ENCODE peak calls at places on chromosomes 16 and 17, in eight cellular contexts. F is gastrocnemius medialis; X is heart left ventricle; J is adrenal gland; W is stomach; V is lung; R is ascending aorta; D is CD8-positive, alpha-beta memory T cell. B is an unnamed sample. For H3K4me1, the result is how much of the 10 kb centered on the place peaks cover.

GRCh38 chr17:57927048-57927723 is 28.0 kb downstream of the CUEDC1 start:
- DNase-seq in F (no peak), X (peak), J (no peak), W (peak), V (no peak), R (no peak), D (no peak), B (peak)

GRCh38 chr17:36920032-36921000 is 17.0 kb upstream of the LHX1 start:
- DNase-seq in F (no peak), X (no peak), J (no peak), W (no peak), V (no peak), R (no peak), D (no peak), B (no peak)

GRCh38 chr16:30184430-30185140 is 1.2 kb downstream of the CORO1A start:
- DNase-seq in F (peak), X (peak), J (peak), W (peak), V (peak), R (no peak), D (peak), B (no peak)

GRCh38 chr17:6748617-6749016 is 7.2 kb upstream of the XAF1 start:
- DNase-seq in F (no peak), X (no peak), J (no peak), W (no peak), V (no peak), R (no peak), D (no peak), B (no peak)

GRCh38 chr17:59707971-59708425 is 544 bp downstream of the VMP1 start:
- DNase-seq in F (no peak), X (no peak), J (no peak), W (no peak), V (no peak), R (no peak), D (no peak), B (no peak)

GRCh38 chr17:44007346-44008204 is 3.2 kb downstream of the NAGS start:
- DNase-seq in F (no peak), X (peak), J (no peak), W (no peak), V (no peak), R (no peak), D (no peak), B (no peak)

GRCh38 chr16:10978846-10979446 is 34.6 kb downstream of the CLEC16A start:
- DNase-seq in F (no peak), X (no peak), J (no peak), W (no peak), V (no peak), R (no peak), D (no peak), B (no peak)

GRCh38 chr17:42553161-42553818 is 567 bp downstream of the HSD17B1 start:
- DNase-seq in F (no peak), X (no peak), J (no peak), W (no peak), V (no peak), R (no peak), D (no peak), B (no peak)

GRCh38 chr16:76222087-76222486 is 55.1 kb upstream of the CNTNAP4 start:
- DNase-seq in F (no peak), X (no peak), J (no peak), W (no peak), V (no peak), R (no peak), D (no peak), B (no peak)

GRCh38 chr17:82636626-82637598 is 11.3 kb downstream of the WDR45B start:
- DNase-seq in F (no peak), X (no peak), J (no peak), W (peak), V (no peak), R (no peak), D (no peak), B (peak)

GRCh38 chr16:17470871-17471744 is at the start of gene XYLT1:
- DNase-seq in F (peak), X (peak), J (peak), W (peak), V (peak), R (peak), D (peak), B (peak)

GRCh38 chr16:69756705-69757104 is 2.0 kb upstream of the NOB1 start:
- DNase-seq in F (no peak), X (no peak), J (no peak), W (no peak), V (no peak), R (no peak), D (no peak), B (no peak)

GRCh38 chr16:58428621-58429557 is 36.6 kb downstream of the GINS3 start:
- DNase-seq in F (no peak), X (no peak), J (no peak), W (no peak), V (no peak), R (no peak), D (no peak), B (no peak)

GRCh38 chr16:51839697-51840462 is 688.8 kb upstream of the SALL1 start:
- DNase-seq in F (no peak), X (no peak), J (no peak), W (no peak), V (no peak), R (no peak), D (no peak), B (no peak)

GRCh38 chr17:42509409-42509808 is 26.6 kb upstream of the NAGLU start:
- DNase-seq in F (no peak), X (no peak), J (no peak), W (no peak), V (no peak), R (no peak), D (no peak), B (peak)

GRCh38 chr17:11535231-11535630 is 63.0 kb upstream of the DNAH9 start:
- DNase-seq in F (no peak), X (no peak), J (no peak), W (no peak), V (no peak), R (no peak), D (no peak), B (no peak)

GRCh38 chr16:89918453-89919347 is at the start of gene MC1R:
- DNase-seq in F (no peak), X (peak), J (no peak), W (no peak), V (no peak), R (no peak), D (no peak), B (no peak)

GRCh38 chr17:63382136-63382535 is 64.0 kb downstream of the CYB561 start:
- DNase-seq in F (no peak), X (no peak), J (no peak), W (no peak), V (no peak), R (no peak), D (no peak), B (no peak)

GRCh38 chr17:29148790-29149430 is 31.3 kb downstream of the MYO18A start:
- DNase-seq in F (peak), X (peak), J (peak), W (peak), V (peak), R (peak), D (peak), B (peak)

GRCh38 chr17:4747847-4748246 is 8.1 kb upstream of the CXCL16 start:
- DNase-seq in F (no peak), X (no peak), J (peak), W (no peak), V (no peak), R (no peak), D (no peak), B (no peak)

GRCh38 chr17:4751925-4752324 is 12.2 kb upstream of the CXCL16 start:
- DNase-seq in F (no peak), X (no peak), J (no peak), W (no peak), V (no peak), R (no peak), D (no peak), B (no peak)

GRCh38 chr17:4744999-4745969 is 5.6 kb upstream of the CXCL16 start:
- DNase-seq in F (no peak), X (no peak), J (no peak), W (no peak), V (no peak), R (no peak), D (no peak), B (no peak)

GRCh38 chr17:4750606-4751005 is 10.9 kb upstream of the CXCL16 start:
- DNase-seq in F (no peak), X (no peak), J (no peak), W (no peak), V (no peak), R (no peak), D (no peak), B (no peak)

DNA sequence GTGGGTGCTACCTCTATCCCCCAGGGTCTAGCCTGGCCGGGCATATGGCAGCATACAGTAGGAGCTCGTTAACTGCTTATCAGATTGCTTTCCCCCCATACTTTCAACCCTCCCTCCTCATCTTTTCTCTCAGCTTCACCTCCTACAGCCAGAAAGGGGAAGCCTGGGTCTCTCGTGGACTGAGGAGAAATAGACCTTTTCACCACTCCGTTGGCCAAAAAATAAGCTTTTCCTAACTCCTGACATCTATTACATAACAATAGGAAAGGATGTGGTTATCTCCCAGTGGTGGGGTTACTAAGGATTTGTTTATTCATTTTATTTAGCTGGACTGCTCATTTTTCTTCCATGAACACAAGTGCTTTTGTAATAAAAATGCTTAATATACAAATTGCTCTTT is 9.0 kb upstream of the CXCL16 start:
- DNase-seq in F (no peak), X (no peak), J (no peak), W (no peak), V (no peak), R (no peak), D (no peak), B (no peak)
- H3K27ac ChIP-seq in F (no peak), X (peak), J (no peak), W (no peak), V (no peak), R (no peak), D (no peak), B (no peak)

GRCh38 chr16:1530349-1530882 is 3.0 kb upstream of the TMEM204 start:
- DNase-seq in F (no peak), X (no peak), J (no peak), W (no peak), V (no peak), R (no peak), D (no peak), B (peak)
- H3K4me3 ChIP-seq in F (no peak), X (peak), J (no peak), W (no peak), V (no peak), R (no peak), D (no peak), B (no peak)

DNA sequence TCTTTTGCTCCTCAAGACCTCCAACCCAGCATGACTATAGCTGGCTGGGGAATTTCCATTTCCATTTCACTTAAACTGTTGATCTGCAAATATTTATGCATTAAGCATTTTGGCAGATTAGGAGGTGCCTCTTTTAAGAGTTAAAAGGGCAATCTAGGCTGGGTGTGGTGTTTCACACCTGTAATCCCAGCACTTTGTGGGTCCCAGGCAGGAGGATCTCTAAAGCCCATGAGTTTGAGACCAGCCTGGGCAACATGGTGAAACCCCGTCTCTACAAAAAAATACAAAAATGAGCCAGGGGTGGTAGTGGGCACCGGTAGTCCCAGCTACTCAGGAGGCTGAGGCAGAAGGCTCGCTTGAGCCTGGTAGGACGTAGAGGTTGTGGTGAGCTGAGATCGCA is 17.1 kb downstream of the ANKFY1 start:
- DNase-seq in F (no peak), X (no peak), J (no peak), W (no peak), V (no peak), R (no peak), D (no peak), B (no peak)
- H3K4me1 ChIP-seq in F (under half), X (half or more), J (under half), W (under half), V (under half), R (under half), D (under half), B (under half)

DNA sequence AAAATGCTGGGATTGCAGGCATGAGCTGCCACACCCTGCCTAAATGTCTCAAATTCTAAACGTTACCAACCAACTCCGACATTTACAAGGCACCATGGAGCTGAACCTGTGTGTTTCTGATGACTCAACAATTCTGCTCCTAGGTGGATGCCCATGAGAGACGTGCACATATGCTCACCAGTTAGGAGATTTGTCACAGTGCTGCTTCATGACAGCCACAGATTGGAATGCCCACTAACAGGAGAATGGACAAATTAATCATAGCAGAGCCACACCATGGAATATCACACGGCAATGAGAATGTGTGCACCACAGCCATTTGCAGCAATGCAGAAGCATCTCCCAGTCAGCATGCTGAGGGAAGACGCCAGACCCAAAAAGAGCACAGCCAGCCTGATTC is 8.0 kb upstream of the KCNG4 start:
- DNase-seq in F (no peak), X (no peak), J (no peak), W (no peak), V (no peak), R (no peak), D (no peak), B (no peak)
- H3K27ac ChIP-seq in F (no peak), X (no peak), J (no peak), W (no peak), V (no peak), R (no peak), D (no peak), B (no peak)

DNA sequence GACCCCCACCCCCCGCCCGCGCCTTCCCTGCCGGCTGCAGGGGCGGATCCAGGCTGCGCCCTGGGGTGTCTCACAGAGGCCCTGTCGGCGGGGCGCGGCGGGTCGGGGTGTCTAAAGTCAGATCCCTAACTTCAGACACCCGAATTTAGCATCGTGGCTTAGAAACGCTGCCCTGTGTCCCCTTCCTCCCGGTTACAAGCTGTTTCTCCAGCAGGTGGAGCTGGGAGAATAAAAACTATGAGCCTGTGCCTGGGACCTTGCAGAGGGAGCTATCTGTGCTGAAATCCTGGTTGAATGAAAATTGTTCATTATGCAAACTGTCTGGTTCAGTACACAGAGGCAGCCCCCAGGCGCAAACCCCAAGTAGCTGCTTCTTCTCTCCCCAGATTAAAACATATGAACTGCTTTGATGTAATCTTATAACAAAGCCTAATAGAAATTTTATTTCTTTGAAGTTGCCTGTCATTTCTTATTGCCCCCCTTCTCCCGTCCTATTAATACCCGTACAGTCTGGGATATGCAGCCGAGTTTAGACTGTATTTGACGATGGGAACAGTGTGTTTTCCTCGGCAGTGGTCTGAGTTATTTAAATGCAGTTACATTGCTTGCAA is 79.0 kb downstream of the RPA1 start:
- DNase-seq in F (peak), X (peak), J (peak), W (peak), V (peak), R (no peak), D (no peak), B (peak)
- H3K4me3 ChIP-seq in F (peak), X (peak), J (no peak), W (peak), V (no peak), R (peak), D (peak), B (no peak)